ENCODE peak calls at places on chromosomes 3 and 15, in four cellular contexts. A, Q, P and X are unnamed samples.

GRCh38 chr3:155356594-155357370 is 63.3 kb upstream of the STRIT1 start:
- DNase-seq in A (peak; percentile 13), Q (no peak), P (no peak), X (no peak)

GRCh38 chr3:193822492-193823220 is 229.6 kb downstream of the OPA1 start:
- DNase-seq in A (peak; percentile 42), Q (no peak), P (no peak), X (peak; percentile 11)

GRCh38 chr3:46874430-46874829 is 3.1 kb upstream of the PTH1R start:
- DNase-seq in A (no peak), Q (no peak), P (no peak), X (no peak)

GRCh38 chr3:190863119-190863465 is 598 bp upstream of the GMNC start:
- DNase-seq in A (no peak), Q (peak; percentile 36), P (no peak), X (peak; percentile 5)

GRCh38 chr15:98823012-98823458 is 174.7 kb downstream of the IGF1R start:
- DNase-seq in A (peak; percentile 72), Q (no peak), P (no peak), X (peak; percentile 36)

GRCh38 chr15:85852969-85853368 is 58.2 kb upstream of the KLHL25 start:
- DNase-seq in A (no peak), Q (no peak), P (no peak), X (no peak)

GRCh38 chr3:8506611-8507061 is 5.0 kb downstream of the LMCD1 start:
- DNase-seq in A (no peak), Q (no peak), P (no peak), X (no peak)

GRCh38 chr3:50620846-50621245 is 3.9 kb downstream of the MAPKAPK3 start:
- DNase-seq in A (no peak), Q (no peak), P (peak; percentile 64), X (peak; percentile 9)

GRCh38 chr3:27677554-27677953 is 44.6 kb downstream of the EOMES start:
- DNase-seq in A (peak; percentile 98), Q (no peak), P (no peak), X (peak; percentile 99)

GRCh38 chr3:169237181-169237580 is 426.3 kb downstream of the MECOM start:
- DNase-seq in A (no peak), Q (no peak), P (no peak), X (peak; percentile 38)

GRCh38 chr3:11611271-11611893 is 32.3 kb downstream of the VGLL4 start:
- DNase-seq in A (no peak), Q (no peak), P (no peak), X (no peak)

GRCh38 chr15:50440932-50441331 is 16.7 kb downstream of the USP8 start:
- DNase-seq in A (no peak), Q (no peak), P (no peak), X (no peak)

GRCh38 chr3:54349231-54349647 is 226.9 kb downstream of the CACNA2D3 start:
- DNase-seq in A (no peak), Q (no peak), P (no peak), X (peak; percentile 5)

GRCh38 chr3:76965122-76965725 is 74.7 kb upstream of the ROBO2 start:
- DNase-seq in A (no peak), Q (no peak), P (no peak), X (no peak)

GRCh38 chr3:119660474-119661150 is at the start of gene POPDC2:
- DNase-seq in A (peak; percentile 61), Q (no peak), P (no peak), X (peak; percentile 66)

GRCh38 chr15:100115066-100115710 is 226.6 kb downstream of the ADAMTS17 start:
- DNase-seq in A (no peak), Q (no peak), P (no peak), X (no peak)

GRCh38 chr15:100113351-100114075 is 228.3 kb downstream of the ADAMTS17 start:
- DNase-seq in A (no peak), Q (no peak), P (no peak), X (peak; percentile 70)

GRCh38 chr15:100115711-100116090 is 226.1 kb downstream of the ADAMTS17 start:
- DNase-seq in A (peak; percentile 54), Q (no peak), P (no peak), X (peak; percentile 71)

GRCh38 chr15:100114100-100114499 is 227.7 kb downstream of the ADAMTS17 start:
- DNase-seq in A (peak; percentile 79), Q (no peak), P (no peak), X (peak; percentile 97)

GRCh38 chr15:100114526-100114925 is 227.2 kb downstream of the ADAMTS17 start:
- DNase-seq in A (peak; percentile 48), Q (no peak), P (no peak), X (peak; percentile 86)
- H3K4me3 ChIP-seq in A (peak overlapping the region; percentile 27), Q (no peak overlapping the region), P (no peak overlapping the region), X (peak overlapping the region; percentile 20)

GRCh38 chr3:18444597-18445420 is 19.7 kb upstream of the SATB1 start:
- DNase-seq in A (peak; percentile 52), Q (peak; percentile 73), P (peak; percentile 56), X (peak; percentile 34)
- TF ChIP-seq CTCF in A (no peak), Q (no peak), P (peak; percentile 24), X (peak; percentile 28)

DNA sequence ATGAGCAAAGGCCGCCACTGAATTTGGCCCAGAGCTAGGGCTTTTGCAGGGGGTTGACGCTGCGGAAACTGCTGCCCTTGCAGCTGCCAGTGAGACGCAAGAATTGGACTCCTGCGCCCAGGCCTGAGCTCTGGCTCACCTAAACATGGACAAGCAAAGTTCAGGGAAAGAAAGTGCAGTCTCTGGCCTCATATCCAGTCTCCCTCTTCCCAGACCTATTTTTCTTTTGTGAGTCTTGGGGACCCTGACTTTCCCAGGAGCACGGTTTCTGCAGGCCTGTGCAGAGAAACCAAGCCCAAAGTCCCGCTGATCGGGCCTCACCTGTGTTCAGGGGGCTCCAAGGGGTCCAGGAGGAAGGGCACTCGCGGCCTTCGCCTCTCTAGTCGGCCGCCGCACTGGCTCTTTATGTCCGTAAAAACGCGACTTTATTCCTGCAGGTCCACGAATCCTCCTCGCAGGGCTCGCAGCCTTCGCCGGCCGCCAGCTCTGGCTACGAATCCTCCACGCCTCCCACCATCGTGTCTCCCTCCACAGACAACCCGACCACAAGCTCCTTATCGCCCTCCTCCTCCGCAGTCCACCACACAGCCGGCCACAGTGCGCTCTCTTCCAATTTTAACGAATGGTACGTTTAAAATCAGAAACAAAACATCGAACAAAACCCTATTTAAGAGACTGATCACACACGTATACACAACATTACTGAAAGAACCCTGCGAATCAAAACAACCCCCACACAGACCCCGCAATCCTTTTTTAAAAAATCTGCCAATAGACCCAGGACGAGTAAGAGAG is 3.9 kb downstream of the ZIC1 start:
- DNase-seq in A (no peak), Q (no peak), P (no peak), X (no peak)
- H3K4me3 ChIP-seq in A (peak overlapping the region; percentile 16), Q (peak overlapping the region; percentile 33), P (no peak overlapping the region), X (peak overlapping the region; percentile 6)

DNA sequence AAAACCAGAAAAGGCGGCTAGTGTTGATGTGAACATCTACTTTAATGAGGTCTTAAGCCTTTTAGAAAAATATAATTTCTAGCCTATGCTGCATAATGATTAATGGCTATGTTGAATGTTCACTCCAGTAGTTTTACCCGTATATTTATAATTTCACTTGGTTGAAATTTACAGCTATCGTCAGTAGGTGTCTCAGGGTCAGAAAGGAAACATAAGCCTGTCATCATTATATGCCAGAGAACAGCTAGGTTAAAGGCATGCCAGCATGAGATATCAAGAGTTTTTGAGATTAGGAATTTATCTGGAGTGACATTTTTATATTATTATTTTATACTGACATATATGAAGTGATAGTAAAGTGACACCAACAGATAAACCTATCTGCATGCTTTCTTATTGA is 904.1 kb downstream of the OTOL1 start:
- DNase-seq in A (no peak), Q (no peak), P (no peak), X (peak; percentile 5)
- TF ChIP-seq CTCF in A (no peak), Q (no peak), P (no peak), X (no peak)

DNA sequence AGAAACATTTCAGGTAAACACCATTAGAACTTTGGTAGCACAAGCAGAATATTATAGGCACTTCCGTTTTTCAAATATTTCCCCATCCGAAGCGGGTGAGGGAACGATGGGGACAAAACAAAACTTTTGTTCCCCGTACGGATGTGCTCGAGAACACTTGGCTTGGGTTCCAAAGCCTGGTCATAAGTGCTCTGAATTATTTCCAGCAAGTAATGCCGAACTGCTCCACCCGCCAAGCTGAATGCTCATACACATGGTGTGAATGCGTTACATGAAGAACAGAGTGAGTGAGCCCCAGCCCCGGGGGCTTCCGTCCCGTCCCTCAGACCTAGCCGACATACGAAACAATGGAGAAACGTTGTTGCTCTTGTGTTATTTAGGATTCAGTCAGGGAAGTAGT is 438.1 kb upstream of the ARRDC4 start:
- DNase-seq in A (no peak), Q (no peak), P (no peak), X (no peak)
- H3K4me3 ChIP-seq in A (no peak overlapping the region), Q (no peak overlapping the region), P (no peak overlapping the region), X (peak overlapping the region; percentile 26)

GRCh38 chr3:114005406-114005987 is 50.8 kb downstream of the CCDC191 start:
- DNase-seq in A (no peak), Q (no peak), P (no peak), X (no peak)
- TF ChIP-seq CTCF in A (no peak), Q (no peak), P (no peak), X (no peak)

DNA sequence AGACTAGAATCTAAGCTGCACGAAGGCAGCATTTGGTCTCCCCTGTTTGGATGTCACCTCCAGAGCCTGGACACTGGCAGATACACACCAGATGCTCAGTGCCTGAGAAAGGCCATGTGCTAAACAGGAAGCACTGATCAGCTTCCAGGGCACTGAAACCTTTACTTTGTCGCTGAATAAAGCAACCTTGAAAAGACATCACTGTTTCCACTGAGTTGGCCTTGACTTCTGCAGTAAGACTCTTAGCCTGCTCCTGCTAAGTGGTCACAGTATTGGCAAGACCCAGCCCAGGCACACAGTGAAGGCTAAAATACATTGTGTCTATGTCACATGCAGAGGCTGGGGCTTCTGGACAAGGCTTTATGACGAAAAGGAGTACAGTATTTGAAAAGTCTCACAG is 104.3 kb upstream of the ICE2 start:
- DNase-seq in A (no peak), Q (no peak), P (no peak), X (no peak)
- H3K4me3 ChIP-seq in A (no peak overlapping the region), Q (no peak overlapping the region), P (no peak overlapping the region), X (no peak overlapping the region)

GRCh38 chr3:48088749-48089466 is 72.7 kb upstream of the MAP4 start:
- DNase-seq in A (peak; percentile 97), Q (peak; percentile 96), P (peak; percentile 95), X (peak; percentile 96)
- TF ChIP-seq CTCF in A (no peak), Q (no peak), P (no peak), X (peak; percentile 3)

GRCh38 chr15:41778503-41778902 is 4.2 kb downstream of the MAPKBP1 start:
- DNase-seq in A (no peak), Q (no peak), P (no peak), X (peak; percentile 45)
- H3K4me3 ChIP-seq in A (no peak overlapping the region), Q (no peak overlapping the region), P (no peak overlapping the region), X (no peak overlapping the region)

GRCh38 chr15:77656294-77656693 is 23.6 kb upstream of the LINGO1 start:
- DNase-seq in A (no peak), Q (no peak), P (no peak), X (no peak)

GRCh38 chr15:77653832-77654480 is 21.2 kb upstream of the LINGO1 start:
- DNase-seq in A (no peak), Q (no peak), P (no peak), X (no peak)

GRCh38 chr15:77657629-77658238 is 25.0 kb upstream of the LINGO1 start:
- DNase-seq in A (no peak), Q (no peak), P (no peak), X (no peak)

GRCh38 chr15:77659350-77660321 is 26.9 kb upstream of the LINGO1 start:
- DNase-seq in A (peak; percentile 42), Q (peak; percentile 51), P (no peak), X (peak; percentile 63)

DNA sequence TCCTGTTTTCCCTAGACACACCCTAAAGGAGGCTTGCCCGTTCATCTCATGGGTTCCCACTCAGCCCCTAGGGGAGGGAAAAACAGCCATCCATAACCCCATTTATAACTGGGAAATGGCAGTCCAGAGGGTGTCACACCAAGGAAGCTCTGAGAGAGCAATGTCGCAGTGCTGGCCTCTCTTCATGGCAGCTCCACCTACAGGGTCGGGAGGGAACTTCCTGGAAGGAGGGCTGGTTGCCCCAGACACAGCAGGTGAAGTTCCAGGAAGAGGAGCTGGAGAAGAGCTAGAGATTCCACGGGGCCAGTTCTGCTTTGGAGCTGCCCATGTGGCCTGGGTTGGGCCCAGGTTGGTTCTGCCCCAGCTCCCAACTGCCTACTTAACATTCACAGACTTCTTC is 22.3 kb upstream of the LINGO1 start:
- DNase-seq in A (no peak), Q (no peak), P (no peak), X (peak; percentile 4)
- TF ChIP-seq CTCF in A (peak; percentile 9), Q (peak; percentile 40), P (no peak), X (peak; percentile 34)